ENCODE peak calls at places on chromosomes 5 and 9, in seven cellular contexts. H, T, C, Z, Q, E and A are unnamed samples.

GRCh38 chr5:174325441-174325840 is 279.9 kb downstream of the NSG2 start:
- DNase-seq in Z (no peak), T (no peak), E (no peak), H (no peak), Q (no peak), C (no peak), A (no peak)

GRCh38 chr5:42495908-42496307 is 72.7 kb downstream of the GHR start:
- DNase-seq in E (no peak), T (no peak), Z (peak), C (peak), H (no peak), Q (no peak), A (no peak)

GRCh38 chr5:1182633-1183423 is 18.6 kb upstream of the SLC6A19 start:
- DNase-seq in E (no peak), Q (no peak), H (peak), T (no peak), Z (no peak), C (peak), A (peak)

GRCh38 chr5:174311531-174312269 is 266.2 kb downstream of the NSG2 start:
- DNase-seq in C (peak), T (peak), H (peak), Q (peak), E (peak), Z (peak), A (peak)

GRCh38 chr5:109281136-109281690 is 128.6 kb downstream of the PJA2 start:
- DNase-seq in E (peak), T (no peak), Q (no peak), Z (no peak), H (no peak), C (no peak), A (no peak)

GRCh38 chr5:143738415-143739401 is 73.3 kb upstream of the HMHB1 start:
- DNase-seq in E (no peak), Z (no peak), T (no peak), C (no peak), Q (no peak), H (no peak), A (peak)

GRCh38 chr9:88425538-88425950 is 37.3 kb downstream of the SPIN1 start:
- DNase-seq in T (peak), Z (peak), C (no peak), Q (no peak), E (no peak), H (no peak), A (no peak)

GRCh38 chr9:128718475-128718874 is 5.5 kb downstream of the ZDHHC12 start:
- DNase-seq in Q (no peak), H (no peak), Z (no peak), E (no peak), T (no peak), C (no peak), A (no peak)

GRCh38 chr9:13598738-13599137 is 319.2 kb upstream of the MPDZ start:
- DNase-seq in T (no peak), Z (no peak), E (no peak), H (no peak), C (no peak), Q (no peak), A (no peak)

GRCh38 chr9:133184971-133185370 is 21.3 kb upstream of the GBGT1 start:
- DNase-seq in C (peak), Q (no peak), E (peak), T (peak), H (peak), Z (peak), A (peak)

GRCh38 chr9:123757547-123757946 is 172.4 kb downstream of the DENND1A start:
- DNase-seq in T (no peak), C (peak), H (no peak), E (no peak), Z (no peak), Q (no peak), A (no peak)

GRCh38 chr9:26975728-26976707 is 19.8 kb downstream of the IFT74 start:
- DNase-seq in Q (no peak), E (peak), T (peak), Z (peak), C (peak), H (peak), A (peak)